ENCODE peak calls at places on chromosomes 13 and 19, in five cellular contexts. One of them, this sample, is unnamed.
A peak's percentile ranks its signal among the peaks of the same experiment; 100 is the strongest.

GRCh38 chr19:13043285-13043684 is 48.0 kb downstream of the NFIX start:
- DNase-seq in fibroblast of lung: no peak
- DNase-seq in hepatocyte: no peak
- DNase-seq in bronchial epithelial cell: no peak
- DNase-seq in body of pancreas: peak; percentile 62
- DNase-seq in this sample: no peak

GRCh38 chr13:37869756-37870488 is at the start of gene TRPC4:
- DNase-seq in fibroblast of lung: peak; percentile 76
- DNase-seq in hepatocyte: peak; percentile 78
- DNase-seq in bronchial epithelial cell: peak; percentile 41
- DNase-seq in body of pancreas: peak; percentile 58
- DNase-seq in this sample: no peak

GRCh38 chr19:16124953-16125352 is 13.3 kb downstream of the RAB8A start:
- DNase-seq in fibroblast of lung: no peak
- DNase-seq in hepatocyte: no peak
- DNase-seq in bronchial epithelial cell: no peak
- DNase-seq in body of pancreas: no peak
- DNase-seq in this sample: no peak

GRCh38 chr13:113935523-113935922 is 38.4 kb downstream of the C13orf46 start:
- DNase-seq in fibroblast of lung: no peak
- DNase-seq in hepatocyte: no peak
- DNase-seq in bronchial epithelial cell: no peak
- DNase-seq in body of pancreas: no peak
- DNase-seq in this sample: no peak

GRCh38 chr19:39399684-39400465 is 6.8 kb upstream of the ZFP36 start:
- DNase-seq in fibroblast of lung: no peak
- DNase-seq in hepatocyte: no peak
- DNase-seq in bronchial epithelial cell: no peak
- DNase-seq in body of pancreas: no peak
- DNase-seq in this sample: no peak

GRCh38 chr19:56994251-56995017 is 125.4 kb upstream of the USP29 start:
- DNase-seq in fibroblast of lung: no peak
- DNase-seq in hepatocyte: no peak
- DNase-seq in bronchial epithelial cell: no peak
- DNase-seq in body of pancreas: no peak
- DNase-seq in this sample: no peak

GRCh38 chr19:2616741-2617392 is 85.6 kb downstream of the GNG7 start:
- DNase-seq in fibroblast of lung: no peak
- DNase-seq in hepatocyte: no peak
- DNase-seq in bronchial epithelial cell: no peak
- DNase-seq in body of pancreas: no peak
- DNase-seq in this sample: no peak

GRCh38 chr13:112899618-112900600 is 69.1 kb upstream of the MCF2L start:
- DNase-seq in fibroblast of lung: no peak
- DNase-seq in hepatocyte: no peak
- DNase-seq in bronchial epithelial cell: no peak
- DNase-seq in body of pancreas: no peak
- DNase-seq in this sample: no peak

GRCh38 chr19:5292843-5293606 is 47.6 kb downstream of the PTPRS start:
- DNase-seq in fibroblast of lung: peak; percentile 69
- DNase-seq in hepatocyte: peak; percentile 89
- DNase-seq in bronchial epithelial cell: peak; percentile 26
- DNase-seq in body of pancreas: peak; percentile 73
- DNase-seq in this sample: peak; percentile 70

GRCh38 chr19:41705393-41706174 is 2.8 kb upstream of the CEACAM5 start:
- DNase-seq in fibroblast of lung: peak; percentile 4
- DNase-seq in hepatocyte: peak; percentile 24
- DNase-seq in bronchial epithelial cell: peak; percentile 15
- DNase-seq in body of pancreas: peak; percentile 45
- DNase-seq in this sample: no peak

GRCh38 chr13:109605846-109606245 is 180.5 kb downstream of the IRS2 start:
- DNase-seq in fibroblast of lung: no peak
- DNase-seq in hepatocyte: no peak
- DNase-seq in bronchial epithelial cell: no peak
- DNase-seq in body of pancreas: no peak
- DNase-seq in this sample: no peak

GRCh38 chr19:30084390-30084819 is 142.4 kb downstream of the URI1 start:
- DNase-seq in fibroblast of lung: no peak
- DNase-seq in hepatocyte: no peak
- DNase-seq in bronchial epithelial cell: no peak
- DNase-seq in body of pancreas: no peak
- DNase-seq in this sample: no peak

GRCh38 chr19:54183431-54183830 is 5.9 kb downstream of the MBOAT7 start:
- DNase-seq in fibroblast of lung: no peak
- DNase-seq in hepatocyte: no peak
- DNase-seq in bronchial epithelial cell: no peak
- DNase-seq in body of pancreas: no peak
- DNase-seq in this sample: no peak

GRCh38 chr19:3276341-3276799 is 51.9 kb downstream of the CELF5 start:
- DNase-seq in fibroblast of lung: no peak
- DNase-seq in hepatocyte: peak; percentile 72
- DNase-seq in bronchial epithelial cell: peak; percentile 71
- DNase-seq in body of pancreas: peak; percentile 52
- DNase-seq in this sample: no peak

GRCh38 chr13:93409001-93409400 is 182.4 kb downstream of the GPC6 start:
- DNase-seq in fibroblast of lung: peak; percentile 47
- DNase-seq in hepatocyte: no peak
- DNase-seq in bronchial epithelial cell: no peak
- DNase-seq in body of pancreas: no peak
- DNase-seq in this sample: no peak

GRCh38 chr13:83183439-83184149 is 698.7 kb downstream of the SLITRK1 start:
- DNase-seq in fibroblast of lung: no peak
- DNase-seq in hepatocyte: no peak
- DNase-seq in bronchial epithelial cell: no peak
- DNase-seq in body of pancreas: no peak
- DNase-seq in this sample: no peak

GRCh38 chr13:74889321-74889720 is 592.6 kb downstream of the TBC1D4 start:
- DNase-seq in fibroblast of lung: no peak
- DNase-seq in hepatocyte: no peak
- DNase-seq in bronchial epithelial cell: peak; percentile 91
- DNase-seq in body of pancreas: no peak
- DNase-seq in this sample: no peak

GRCh38 chr19:18650468-18651001 is 13.7 kb downstream of the KLHL26 start:
- DNase-seq in fibroblast of lung: peak; percentile 81
- DNase-seq in hepatocyte: no peak
- DNase-seq in bronchial epithelial cell: no peak
- DNase-seq in body of pancreas: peak; percentile 42
- DNase-seq in this sample: peak; percentile 98

GRCh38 chr13:85985791-85986190 is 186.6 kb upstream of the SLITRK6 start:
- DNase-seq in fibroblast of lung: peak; percentile 48
- DNase-seq in hepatocyte: no peak
- DNase-seq in bronchial epithelial cell: peak; percentile 81
- DNase-seq in body of pancreas: no peak
- DNase-seq in this sample: no peak

GRCh38 chr19:23403581-23404324 is 8.5 kb upstream of the ZNF91 start:
- DNase-seq in fibroblast of lung: no peak
- DNase-seq in hepatocyte: peak; percentile 84
- DNase-seq in bronchial epithelial cell: no peak
- DNase-seq in body of pancreas: peak; percentile 77
- DNase-seq in this sample: no peak

GRCh38 chr13:99269627-99270252 is 11.6 kb upstream of the GPR18 start:
- DNase-seq in fibroblast of lung: peak; percentile 56
- DNase-seq in hepatocyte: peak; percentile 59
- DNase-seq in bronchial epithelial cell: peak; percentile 53
- DNase-seq in body of pancreas: no peak
- DNase-seq in this sample: no peak

GRCh38 chr13:99313473-99313872 is 6.3 kb upstream of the GPR183 start:
- DNase-seq in fibroblast of lung: no peak
- DNase-seq in hepatocyte: no peak
- DNase-seq in bronchial epithelial cell: no peak
- DNase-seq in body of pancreas: no peak
- DNase-seq in this sample: no peak

GRCh38 chr19:55585658-55586339 is 5.2 kb upstream of the ZNF579 start:
- DNase-seq in fibroblast of lung: peak; percentile 82
- DNase-seq in hepatocyte: peak; percentile 93
- DNase-seq in bronchial epithelial cell: no peak
- DNase-seq in body of pancreas: peak; percentile 83
- DNase-seq in this sample: peak; percentile 61

GRCh38 chr19:31119951-31120690 is 229.1 kb downstream of the TSHZ3 start:
- DNase-seq in fibroblast of lung: peak; percentile 84
- DNase-seq in hepatocyte: no peak
- DNase-seq in bronchial epithelial cell: no peak
- DNase-seq in body of pancreas: no peak
- DNase-seq in this sample: no peak

GRCh38 chr13:77509221-77509620 is 26.3 kb upstream of the SCEL start:
- DNase-seq in fibroblast of lung: peak; percentile 90
- DNase-seq in hepatocyte: no peak
- DNase-seq in bronchial epithelial cell: peak; percentile 66
- DNase-seq in body of pancreas: no peak
- DNase-seq in this sample: no peak

GRCh38 chr19:45526971-45527370 is 19.7 kb downstream of the VASP start:
- DNase-seq in fibroblast of lung: no peak
- DNase-seq in hepatocyte: no peak
- DNase-seq in bronchial epithelial cell: no peak
- DNase-seq in body of pancreas: no peak
- DNase-seq in this sample: no peak

GRCh38 chr19:2250765-2251576 is 1.8 kb downstream of the AMH start:
- DNase-seq in fibroblast of lung: no peak
- DNase-seq in hepatocyte: no peak
- DNase-seq in bronchial epithelial cell: no peak
- DNase-seq in body of pancreas: no peak
- DNase-seq in this sample: no peak

GRCh38 chr13:28313579-28313978 is 175.2 kb downstream of the PAN3 start:
- DNase-seq in fibroblast of lung: peak; percentile 13
- DNase-seq in hepatocyte: peak; percentile 29
- DNase-seq in bronchial epithelial cell: no peak
- DNase-seq in body of pancreas: no peak
- DNase-seq in this sample: no peak

GRCh38 chr13:84279166-84279565 is 396.9 kb upstream of the SLITRK1 start:
- DNase-seq in fibroblast of lung: peak; percentile 46
- DNase-seq in hepatocyte: no peak
- DNase-seq in bronchial epithelial cell: peak; percentile 34
- DNase-seq in body of pancreas: no peak
- DNase-seq in this sample: no peak

GRCh38 chr19:7509625-7510024 is 6.3 kb upstream of the ZNF358 start:
- DNase-seq in fibroblast of lung: no peak
- DNase-seq in hepatocyte: no peak
- DNase-seq in bronchial epithelial cell: no peak
- DNase-seq in body of pancreas: no peak
- DNase-seq in this sample: no peak

GRCh38 chr19:45205810-45206209 is 27.2 kb downstream of the BLOC1S3 start:
- DNase-seq in fibroblast of lung: no peak
- DNase-seq in hepatocyte: no peak
- DNase-seq in bronchial epithelial cell: no peak
- DNase-seq in body of pancreas: no peak
- DNase-seq in this sample: no peak

GRCh38 chr19:11073568-11073967 is 15.7 kb upstream of the LDLR start:
- DNase-seq in fibroblast of lung: no peak
- DNase-seq in hepatocyte: no peak
- DNase-seq in bronchial epithelial cell: no peak
- DNase-seq in body of pancreas: no peak
- DNase-seq in this sample: no peak
- H3K4me3 ChIP-seq in fibroblast of lung: no peak overlapping the region
- H3K4me3 ChIP-seq in hepatocyte: no peak overlapping the region
- H3K4me3 ChIP-seq in bronchial epithelial cell: no peak overlapping the region
- H3K4me3 ChIP-seq in body of pancreas: no peak overlapping the region
- H3K4me3 ChIP-seq in this sample: no peak overlapping the region

GRCh38 chr19:10158485-10158884 is 36.3 kb downstream of the DNMT1 start:
- DNase-seq in fibroblast of lung: no peak
- DNase-seq in hepatocyte: no peak
- DNase-seq in bronchial epithelial cell: no peak
- DNase-seq in body of pancreas: no peak
- DNase-seq in this sample: no peak

GRCh38 chr19:10159610-10160009 is 35.1 kb downstream of the DNMT1 start:
- DNase-seq in fibroblast of lung: no peak
- DNase-seq in hepatocyte: no peak
- DNase-seq in bronchial epithelial cell: no peak
- DNase-seq in body of pancreas: no peak
- DNase-seq in this sample: no peak

GRCh38 chr19:10158071-10158470 is 36.7 kb downstream of the DNMT1 start:
- DNase-seq in fibroblast of lung: no peak
- DNase-seq in hepatocyte: no peak
- DNase-seq in bronchial epithelial cell: no peak
- DNase-seq in body of pancreas: no peak
- DNase-seq in this sample: no peak

GRCh38 chr19:10152100-10152499 is 32.4 kb upstream of the EIF3G start:
- DNase-seq in fibroblast of lung: no peak
- DNase-seq in hepatocyte: no peak
- DNase-seq in bronchial epithelial cell: no peak
- DNase-seq in body of pancreas: no peak
- DNase-seq in this sample: no peak

GRCh38 chr19:10155834-10156233 is 36.1 kb upstream of the EIF3G start:
- DNase-seq in fibroblast of lung: peak; percentile 8
- DNase-seq in hepatocyte: no peak
- DNase-seq in bronchial epithelial cell: peak; percentile 36
- DNase-seq in body of pancreas: no peak
- DNase-seq in this sample: no peak
- TF ChIP-seq CTCF in fibroblast of lung: no peak
- TF ChIP-seq CTCF in hepatocyte: no peak
- TF ChIP-seq CTCF in bronchial epithelial cell: no peak
- TF ChIP-seq CTCF in body of pancreas: no peak
- TF ChIP-seq CTCF in this sample: no peak

DNA sequence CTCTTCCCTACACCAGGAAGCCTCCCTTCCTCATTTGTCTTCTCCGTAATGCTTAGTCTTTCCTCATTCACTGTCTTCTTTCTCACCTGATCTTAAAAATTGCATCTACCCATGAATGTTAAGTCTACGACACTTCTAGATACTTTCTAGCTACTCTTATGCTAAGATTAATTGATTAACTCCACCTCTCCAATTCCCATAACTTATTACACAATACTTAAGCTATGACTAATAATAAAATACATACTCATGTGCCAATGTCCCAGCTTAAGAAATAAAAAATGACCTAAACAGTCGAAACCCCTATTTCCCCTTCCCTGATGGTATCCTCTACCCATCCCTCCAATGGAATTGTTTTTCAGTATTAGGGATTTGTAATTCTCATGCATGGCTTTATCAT is 22.8 kb upstream of the ZNF527 start:
- DNase-seq in fibroblast of lung: no peak
- DNase-seq in hepatocyte: no peak
- DNase-seq in bronchial epithelial cell: no peak
- DNase-seq in body of pancreas: no peak
- DNase-seq in this sample: no peak
- H3K36me3 ChIP-seq in fibroblast of lung: peaks cover 3% of the 10 kb centered on the region
- H3K36me3 ChIP-seq in hepatocyte: peaks cover 8% of the 10 kb centered on the region
- H3K36me3 ChIP-seq in bronchial epithelial cell: peaks cover 3% of the 10 kb centered on the region
- H3K36me3 ChIP-seq in body of pancreas: no peaks in the 10 kb centered on the region
- H3K36me3 ChIP-seq in this sample: peaks cover 53% of the 10 kb centered on the region

DNA sequence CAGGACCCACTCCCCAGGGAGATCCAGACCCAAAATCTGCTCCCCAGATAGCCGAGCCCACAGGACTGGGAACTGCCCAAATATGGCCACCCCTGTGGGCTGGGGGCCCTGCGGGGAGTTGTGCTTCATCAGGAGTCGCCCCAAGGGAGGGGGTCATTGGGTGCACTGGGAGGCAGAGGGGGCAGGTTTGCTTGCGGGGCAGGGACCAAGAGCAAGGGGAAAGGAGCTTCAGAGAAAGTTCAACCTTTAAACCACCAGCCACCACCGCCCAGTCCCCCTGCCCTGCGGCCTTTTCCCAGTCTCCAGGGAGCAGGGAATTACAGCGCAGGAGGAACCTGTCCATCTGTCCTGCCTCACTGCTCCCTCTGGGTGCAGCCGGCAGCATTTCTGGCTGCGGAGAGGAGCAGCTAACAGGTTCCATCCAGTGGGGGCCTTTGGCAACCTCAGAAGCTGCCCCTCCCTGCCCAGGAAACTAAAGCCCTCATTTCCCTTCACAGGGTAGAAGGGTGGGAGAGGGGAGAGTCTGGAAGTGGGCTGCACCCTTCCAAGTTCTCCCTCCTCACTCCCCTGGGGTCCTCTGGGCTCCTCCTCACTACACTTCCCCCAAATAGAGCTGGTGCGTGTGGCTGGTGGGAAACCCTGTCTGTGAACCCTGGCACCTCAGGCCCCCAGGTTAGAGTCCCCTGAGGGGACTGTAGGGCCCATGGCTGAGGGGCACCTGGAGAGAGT is 13.8 kb upstream of the ASF1B start:
- DNase-seq in fibroblast of lung: no peak
- DNase-seq in hepatocyte: no peak
- DNase-seq in bronchial epithelial cell: no peak
- DNase-seq in body of pancreas: no peak
- DNase-seq in this sample: no peak
- H3K4me3 ChIP-seq in fibroblast of lung: peak overlapping the region; percentile 42
- H3K4me3 ChIP-seq in hepatocyte: no peak overlapping the region
- H3K4me3 ChIP-seq in bronchial epithelial cell: no peak overlapping the region
- H3K4me3 ChIP-seq in body of pancreas: no peak overlapping the region
- H3K4me3 ChIP-seq in this sample: peak overlapping the region; percentile 17